ENCODE peak calls at places on chromosomes 7 and 10, in six cellular contexts. M, A, N, E, B and W are unnamed samples.

GRCh38 chr7:157565201-157565626 is 228.4 kb downstream of the DNAJB6 start:
- DNase-seq in E (no peak), B (no peak), A (no peak), N (no peak), M (no peak), W (no peak)

GRCh38 chr10:73917566-73918305 is 6.8 kb downstream of the PLAU start:
- DNase-seq in E (no peak), A (no peak), B (no peak), N (no peak), M (no peak), W (no peak)

GRCh38 chr10:580796-581195 is 108.7 kb downstream of the DIP2C start:
- DNase-seq in N (no peak), B (no peak), A (no peak), M (no peak), E (no peak), W (no peak)

GRCh38 chr7:7977774-7978173 is 9.2 kb downstream of the GLCCI1 start:
- DNase-seq in E (no peak), M (no peak), N (no peak), A (no peak), B (no peak), W (no peak)

GRCh38 chr7:12572941-12573340 is 2.4 kb downstream of the SCIN start:
- DNase-seq in B (no peak), N (no peak), M (no peak), E (no peak), A (no peak), W (no peak)

GRCh38 chr7:116652793-116653192 is 19.2 kb upstream of the MET start:
- DNase-seq in N (no peak), A (no peak), E (no peak), B (no peak), M (no peak), W (no peak)

GRCh38 chr7:142587578-142588191 is 161.6 kb upstream of the PRSS1 start:
- DNase-seq in N (no peak), B (no peak), A (peak), E (no peak), M (no peak), W (peak)

GRCh38 chr10:33412261-33413092 is 78.0 kb upstream of the NRP1 start:
- DNase-seq in E (no peak), B (no peak), M (no peak), N (peak), A (no peak), W (no peak)

GRCh38 chr10:17088118-17088806 is 41.3 kb downstream of the CUBN start:
- DNase-seq in N (no peak), A (no peak), B (no peak), E (no peak), M (no peak), W (no peak)

GRCh38 chr7:157090485-157091165 is 48.1 kb upstream of the UBE3C start:
- DNase-seq in N (no peak), E (no peak), M (no peak), B (no peak), A (no peak), W (no peak)

GRCh38 chr10:24685958-24686540 is 37.6 kb downstream of the ARHGAP21 start:
- DNase-seq in B (no peak), A (no peak), N (no peak), M (no peak), E (no peak), W (no peak)

GRCh38 chr7:159093351-159093971 is 51.2 kb downstream of the VIPR2 start:
- DNase-seq in B (no peak), A (no peak), N (no peak), E (no peak), M (no peak), W (no peak)

GRCh38 chr7:76060842-76061241 is 12.9 kb downstream of the MDH2 start:
- DNase-seq in A (no peak), B (no peak), N (peak), M (no peak), E (peak), W (no peak)

GRCh38 chr10:121702351-121703320 is 104.4 kb upstream of the FGFR2 start:
- DNase-seq in E (no peak), A (no peak), B (no peak), M (no peak), N (no peak), W (no peak)

GRCh38 chr10:104038537-104038936 is 47.1 kb downstream of the COL17A1 start:
- DNase-seq in N (no peak), M (no peak), A (no peak), E (no peak), B (no peak), W (no peak)

GRCh38 chr10:18158698-18159342 is 18.6 kb downstream of the CACNB2 start:
- DNase-seq in N (no peak), A (no peak), E (no peak), M (no peak), B (no peak), W (no peak)

GRCh38 chr10:6044651-6045599 is 17.2 kb downstream of the IL2RA start:
- DNase-seq in A (no peak), E (no peak), N (no peak), B (no peak), M (no peak), W (no peak)

GRCh38 chr10:124730790-124731189 is 13.4 kb downstream of the FAM53B start:
- DNase-seq in N (no peak), E (no peak), B (no peak), M (no peak), A (no peak), W (no peak)

GRCh38 chr7:128108641-128109423 is 77.6 kb upstream of the LRRC4 start:
- DNase-seq in N (no peak), A (no peak), E (no peak), M (no peak), B (no peak), W (no peak)

GRCh38 chr7:90726120-90726519 is 130.0 kb downstream of the CDK14 start:
- DNase-seq in E (no peak), A (no peak), N (no peak), M (no peak), B (no peak), W (no peak)

GRCh38 chr7:147937428-147937827 is 653.1 kb upstream of the C7orf33 start:
- DNase-seq in M (no peak), A (no peak), B (no peak), N (no peak), E (no peak), W (peak)

GRCh38 chr7:36535866-36536664 is 146.4 kb downstream of the ANLN start:
- DNase-seq in A (no peak), B (no peak), E (no peak), M (no peak), N (no peak), W (no peak)

GRCh38 chr7:135710417-135711138 is 17.4 kb downstream of the SLC13A4 start:
- DNase-seq in N (no peak), A (no peak), E (no peak), M (no peak), B (peak), W (no peak)

GRCh38 chr7:43637114-43637806 is 54.4 kb downstream of the STK17A start:
- DNase-seq in A (no peak), B (no peak), N (no peak), M (no peak), E (no peak), W (no peak)

GRCh38 chr10:125103466-125104377 is 56.6 kb downstream of the CTBP2 start:
- DNase-seq in M (no peak), N (no peak), A (no peak), E (no peak), B (no peak), W (no peak)

GRCh38 chr10:75407716-75408511 is 6.3 kb upstream of the ZNF503 start:
- DNase-seq in B (peak), A (no peak), M (no peak), N (peak), E (peak), W (no peak)

GRCh38 chr7:116356333-116356965 is 143.1 kb upstream of the CAV2 start:
- DNase-seq in E (no peak), M (no peak), B (no peak), A (no peak), N (no peak), W (no peak)

GRCh38 chr7:30965883-30966282 is 2.1 kb downstream of the GHRHR start:
- DNase-seq in E (no peak), M (no peak), A (no peak), B (no peak), N (no peak), W (no peak)

GRCh38 chr10:3876563-3876962 is 91.6 kb upstream of the KLF6 start:
- DNase-seq in E (no peak), B (no peak), N (no peak), M (no peak), A (no peak), W (no peak)

GRCh38 chr10:45008524-45009161 is 7.9 kb downstream of the ZNF22 start:
- DNase-seq in M (no peak), A (peak), E (no peak), N (no peak), B (no peak), W (peak)

GRCh38 chr7:84783161-84783803 is 403.6 kb downstream of the SEMA3D start:
- DNase-seq in B (no peak), M (no peak), N (no peak), E (no peak), A (no peak), W (no peak)